ENCODE peak calls at places on chromosomes 5 and 9, in seven cellular contexts. One of them, this sample, is unnamed. For H3K4me1, the result is how much of the 10 kb centered on the place peaks cover.

GRCh38 chr5:172834570-172835245 is 657 bp downstream of the ERGIC1 start:
- DNase-seq in psoas muscle: no peak
- DNase-seq in aorta: peak
- DNase-seq in mesenchymal stem cell: peak
- DNase-seq in fibroblast of lung: no peak
- DNase-seq in effector memory CD4-positive, alpha-beta T cell: no peak
- DNase-seq in A549: no peak
- DNase-seq in this sample: no peak

GRCh38 chr5:170606939-170607338 is 103.1 kb downstream of the KCNIP1 start:
- DNase-seq in psoas muscle: no peak
- DNase-seq in mesenchymal stem cell: no peak
- DNase-seq in fibroblast of lung: no peak
- DNase-seq in aorta: no peak
- DNase-seq in A549: no peak
- DNase-seq in effector memory CD4-positive, alpha-beta T cell: no peak
- DNase-seq in this sample: no peak

GRCh38 chr9:76542360-76542759 is 83.4 kb downstream of the GCNT1 start:
- DNase-seq in psoas muscle: no peak
- DNase-seq in mesenchymal stem cell: no peak
- DNase-seq in effector memory CD4-positive, alpha-beta T cell: no peak
- DNase-seq in aorta: no peak
- DNase-seq in A549: no peak
- DNase-seq in fibroblast of lung: no peak
- DNase-seq in this sample: no peak

GRCh38 chr5:3886521-3887461 is 291.2 kb downstream of the IRX1 start:
- DNase-seq in mesenchymal stem cell: no peak
- DNase-seq in psoas muscle: no peak
- DNase-seq in fibroblast of lung: peak
- DNase-seq in effector memory CD4-positive, alpha-beta T cell: no peak
- DNase-seq in aorta: no peak
- DNase-seq in A549: no peak
- DNase-seq in this sample: no peak

GRCh38 chr9:89021154-89021803 is 30.0 kb downstream of the S1PR3 start:
- DNase-seq in mesenchymal stem cell: peak
- DNase-seq in effector memory CD4-positive, alpha-beta T cell: no peak
- DNase-seq in aorta: no peak
- DNase-seq in psoas muscle: peak
- DNase-seq in A549: peak
- DNase-seq in fibroblast of lung: peak
- DNase-seq in this sample: peak

GRCh38 chr5:142601432-142601831 is 84.5 kb downstream of the FGF1 start:
- DNase-seq in A549: no peak
- DNase-seq in fibroblast of lung: no peak
- DNase-seq in effector memory CD4-positive, alpha-beta T cell: no peak
- DNase-seq in aorta: no peak
- DNase-seq in psoas muscle: no peak
- DNase-seq in mesenchymal stem cell: no peak
- DNase-seq in this sample: no peak

GRCh38 chr5:174917976-174918554 is 193.7 kb downstream of the MSX2 start:
- DNase-seq in mesenchymal stem cell: no peak
- DNase-seq in effector memory CD4-positive, alpha-beta T cell: no peak
- DNase-seq in A549: no peak
- DNase-seq in fibroblast of lung: no peak
- DNase-seq in psoas muscle: no peak
- DNase-seq in aorta: no peak
- DNase-seq in this sample: no peak

GRCh38 chr9:73073337-73074175 is 78.1 kb upstream of the ANXA1 start:
- DNase-seq in mesenchymal stem cell: peak
- DNase-seq in fibroblast of lung: peak
- DNase-seq in A549: no peak
- DNase-seq in aorta: no peak
- DNase-seq in effector memory CD4-positive, alpha-beta T cell: no peak
- DNase-seq in psoas muscle: no peak
- DNase-seq in this sample: peak

GRCh38 chr5:138352071-138352721 is at the start of gene KDM3B:
- DNase-seq in psoas muscle: peak
- DNase-seq in A549: peak
- DNase-seq in fibroblast of lung: peak
- DNase-seq in effector memory CD4-positive, alpha-beta T cell: peak
- DNase-seq in mesenchymal stem cell: peak
- DNase-seq in aorta: peak
- DNase-seq in this sample: peak

GRCh38 chr5:162160401-162160800 is 92.8 kb downstream of the GABRG2 start:
- DNase-seq in effector memory CD4-positive, alpha-beta T cell: no peak
- DNase-seq in mesenchymal stem cell: no peak
- DNase-seq in aorta: no peak
- DNase-seq in fibroblast of lung: no peak
- DNase-seq in A549: no peak
- DNase-seq in psoas muscle: no peak
- DNase-seq in this sample: peak

GRCh38 chr9:7148243-7148765 is 390.5 kb downstream of the KDM4C start:
- DNase-seq in mesenchymal stem cell: no peak
- DNase-seq in fibroblast of lung: no peak
- DNase-seq in psoas muscle: no peak
- DNase-seq in effector memory CD4-positive, alpha-beta T cell: no peak
- DNase-seq in aorta: no peak
- DNase-seq in A549: no peak
- DNase-seq in this sample: no peak

GRCh38 chr5:14809369-14810144 is 62.0 kb downstream of the ANKH start:
- DNase-seq in effector memory CD4-positive, alpha-beta T cell: peak
- DNase-seq in mesenchymal stem cell: peak
- DNase-seq in psoas muscle: peak
- DNase-seq in fibroblast of lung: peak
- DNase-seq in A549: peak
- DNase-seq in aorta: peak
- DNase-seq in this sample: peak

GRCh38 chr5:154118832-154119442 is 71.6 kb upstream of the GALNT10 start:
- DNase-seq in fibroblast of lung: peak
- DNase-seq in effector memory CD4-positive, alpha-beta T cell: no peak
- DNase-seq in A549: no peak
- DNase-seq in aorta: no peak
- DNase-seq in mesenchymal stem cell: no peak
- DNase-seq in psoas muscle: no peak
- DNase-seq in this sample: peak

GRCh38 chr9:94511134-94511942 is 43.5 kb upstream of the PCAT7 start:
- DNase-seq in psoas muscle: no peak
- DNase-seq in aorta: no peak
- DNase-seq in A549: no peak
- DNase-seq in effector memory CD4-positive, alpha-beta T cell: no peak
- DNase-seq in fibroblast of lung: peak
- DNase-seq in mesenchymal stem cell: no peak
- DNase-seq in this sample: peak

GRCh38 chr9:28155067-28155466 is 581.8 kb upstream of the C9orf72 start:
- DNase-seq in psoas muscle: no peak
- DNase-seq in A549: no peak
- DNase-seq in mesenchymal stem cell: peak
- DNase-seq in effector memory CD4-positive, alpha-beta T cell: no peak
- DNase-seq in aorta: no peak
- DNase-seq in fibroblast of lung: no peak
- DNase-seq in this sample: no peak

GRCh38 chr5:96338624-96339023 is 94.4 kb downstream of the PCSK1 start:
- DNase-seq in mesenchymal stem cell: no peak
- DNase-seq in aorta: peak
- DNase-seq in fibroblast of lung: no peak
- DNase-seq in effector memory CD4-positive, alpha-beta T cell: no peak
- DNase-seq in psoas muscle: peak
- DNase-seq in A549: no peak
- DNase-seq in this sample: no peak

GRCh38 chr9:108272350-108272899 is 583.4 kb downstream of the ACTL7B start:
- DNase-seq in psoas muscle: peak
- DNase-seq in effector memory CD4-positive, alpha-beta T cell: no peak
- DNase-seq in mesenchymal stem cell: peak
- DNase-seq in A549: peak
- DNase-seq in aorta: peak
- DNase-seq in fibroblast of lung: peak
- DNase-seq in this sample: peak

GRCh38 chr5:130323804-130324454 is 419.7 kb downstream of the CHSY3 start:
- DNase-seq in aorta: no peak
- DNase-seq in mesenchymal stem cell: peak
- DNase-seq in psoas muscle: no peak
- DNase-seq in fibroblast of lung: peak
- DNase-seq in A549: no peak
- DNase-seq in effector memory CD4-positive, alpha-beta T cell: no peak
- DNase-seq in this sample: peak

GRCh38 chr5:162289489-162289888 is 221.9 kb downstream of the GABRG2 start:
- DNase-seq in effector memory CD4-positive, alpha-beta T cell: no peak
- DNase-seq in aorta: no peak
- DNase-seq in fibroblast of lung: no peak
- DNase-seq in A549: no peak
- DNase-seq in psoas muscle: no peak
- DNase-seq in mesenchymal stem cell: no peak
- DNase-seq in this sample: no peak

GRCh38 chr5:132471944-132472343 is 18.6 kb downstream of the IRF1 start:
- DNase-seq in aorta: no peak
- DNase-seq in effector memory CD4-positive, alpha-beta T cell: no peak
- DNase-seq in fibroblast of lung: peak
- DNase-seq in psoas muscle: no peak
- DNase-seq in A549: no peak
- DNase-seq in mesenchymal stem cell: peak
- DNase-seq in this sample: no peak

GRCh38 chr5:98455660-98456059 is 317.8 kb upstream of the RGMB start:
- DNase-seq in effector memory CD4-positive, alpha-beta T cell: no peak
- DNase-seq in fibroblast of lung: peak
- DNase-seq in psoas muscle: no peak
- DNase-seq in aorta: no peak
- DNase-seq in A549: no peak
- DNase-seq in mesenchymal stem cell: peak
- DNase-seq in this sample: peak

GRCh38 chr5:64836190-64836750 is 67.5 kb downstream of the CWC27 start:
- DNase-seq in psoas muscle: no peak
- DNase-seq in A549: no peak
- DNase-seq in fibroblast of lung: peak
- DNase-seq in effector memory CD4-positive, alpha-beta T cell: no peak
- DNase-seq in aorta: no peak
- DNase-seq in mesenchymal stem cell: no peak
- DNase-seq in this sample: no peak

GRCh38 chr9:70046274-70047070 is 2.8 kb downstream of the MAMDC2 start:
- DNase-seq in A549: no peak
- DNase-seq in mesenchymal stem cell: no peak
- DNase-seq in effector memory CD4-positive, alpha-beta T cell: no peak
- DNase-seq in fibroblast of lung: no peak
- DNase-seq in aorta: no peak
- DNase-seq in psoas muscle: no peak
- DNase-seq in this sample: no peak

GRCh38 chr5:13034048-13034447 is 910.4 kb downstream of the DNAH5 start:
- DNase-seq in mesenchymal stem cell: no peak
- DNase-seq in aorta: no peak
- DNase-seq in effector memory CD4-positive, alpha-beta T cell: no peak
- DNase-seq in A549: no peak
- DNase-seq in fibroblast of lung: peak
- DNase-seq in psoas muscle: no peak
- DNase-seq in this sample: peak

GRCh38 chr5:135213466-135214239 is 179.6 kb upstream of the PITX1 start:
- DNase-seq in aorta: no peak
- DNase-seq in fibroblast of lung: no peak
- DNase-seq in mesenchymal stem cell: no peak
- DNase-seq in psoas muscle: no peak
- DNase-seq in effector memory CD4-positive, alpha-beta T cell: no peak
- DNase-seq in A549: no peak
- DNase-seq in this sample: no peak

GRCh38 chr5:169248520-169248919 is 52.4 kb downstream of the SLIT3 start:
- DNase-seq in aorta: no peak
- DNase-seq in psoas muscle: no peak
- DNase-seq in effector memory CD4-positive, alpha-beta T cell: no peak
- DNase-seq in mesenchymal stem cell: no peak
- DNase-seq in fibroblast of lung: no peak
- DNase-seq in A549: no peak
- DNase-seq in this sample: no peak

GRCh38 chr5:66339896-66340295 is 195.8 kb downstream of the SREK1 start:
- DNase-seq in effector memory CD4-positive, alpha-beta T cell: no peak
- DNase-seq in psoas muscle: no peak
- DNase-seq in fibroblast of lung: no peak
- DNase-seq in aorta: no peak
- DNase-seq in mesenchymal stem cell: no peak
- DNase-seq in A549: no peak
- DNase-seq in this sample: no peak

GRCh38 chr5:19777363-19777762 is 210.6 kb downstream of the CDH18 start:
- DNase-seq in aorta: no peak
- DNase-seq in fibroblast of lung: no peak
- DNase-seq in psoas muscle: no peak
- DNase-seq in A549: no peak
- DNase-seq in effector memory CD4-positive, alpha-beta T cell: no peak
- DNase-seq in mesenchymal stem cell: no peak
- DNase-seq in this sample: no peak
- H3K4me1 ChIP-seq in aorta: under half
- H3K4me1 ChIP-seq in fibroblast of lung: under half
- H3K4me1 ChIP-seq in psoas muscle: under half
- H3K4me1 ChIP-seq in A549: under half
- H3K4me1 ChIP-seq in effector memory CD4-positive, alpha-beta T cell: under half
- H3K4me1 ChIP-seq in mesenchymal stem cell: under half
- H3K4me1 ChIP-seq in this sample: under half

DNA sequence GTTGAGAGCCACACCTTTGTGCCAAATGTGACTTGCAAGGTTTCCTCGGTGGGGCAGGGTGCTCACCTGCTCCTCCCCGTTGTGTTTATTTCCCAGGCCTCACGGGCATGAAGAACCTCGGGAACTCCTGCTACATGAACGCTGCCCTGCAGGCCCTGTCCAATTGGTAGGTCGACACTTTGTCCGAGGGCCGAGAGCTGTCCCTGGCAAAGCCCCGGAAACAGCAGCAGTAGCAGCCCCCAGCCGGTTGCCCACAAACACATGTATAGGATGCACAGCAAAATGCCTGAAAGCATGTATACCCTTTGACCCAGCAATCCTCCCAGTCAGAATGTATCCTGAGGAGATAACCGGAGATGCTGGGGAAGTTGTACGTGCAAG is 26.2 kb downstream of the USP20 start:
- DNase-seq in effector memory CD4-positive, alpha-beta T cell: no peak
- DNase-seq in mesenchymal stem cell: no peak
- DNase-seq in A549: no peak
- DNase-seq in fibroblast of lung: no peak
- DNase-seq in psoas muscle: no peak
- DNase-seq in aorta: no peak
- DNase-seq in this sample: no peak
- H3K4me1 ChIP-seq in effector memory CD4-positive, alpha-beta T cell: under half
- H3K4me1 ChIP-seq in mesenchymal stem cell: under half
- H3K4me1 ChIP-seq in A549: under half
- H3K4me1 ChIP-seq in fibroblast of lung: under half
- H3K4me1 ChIP-seq in psoas muscle: under half
- H3K4me1 ChIP-seq in aorta: under half
- H3K4me1 ChIP-seq in this sample: under half

GRCh38 chr5:126450388-126450787 is 27.2 kb downstream of the GRAMD2B start:
- DNase-seq in A549: no peak
- DNase-seq in psoas muscle: no peak
- DNase-seq in aorta: no peak
- DNase-seq in mesenchymal stem cell: no peak
- DNase-seq in effector memory CD4-positive, alpha-beta T cell: no peak
- DNase-seq in fibroblast of lung: peak
- DNase-seq in this sample: no peak
- H3K4me1 ChIP-seq in A549: under half
- H3K4me1 ChIP-seq in psoas muscle: under half
- H3K4me1 ChIP-seq in aorta: under half
- H3K4me1 ChIP-seq in mesenchymal stem cell: under half
- H3K4me1 ChIP-seq in effector memory CD4-positive, alpha-beta T cell: under half
- H3K4me1 ChIP-seq in fibroblast of lung: under half
- H3K4me1 ChIP-seq in this sample: under half

DNA sequence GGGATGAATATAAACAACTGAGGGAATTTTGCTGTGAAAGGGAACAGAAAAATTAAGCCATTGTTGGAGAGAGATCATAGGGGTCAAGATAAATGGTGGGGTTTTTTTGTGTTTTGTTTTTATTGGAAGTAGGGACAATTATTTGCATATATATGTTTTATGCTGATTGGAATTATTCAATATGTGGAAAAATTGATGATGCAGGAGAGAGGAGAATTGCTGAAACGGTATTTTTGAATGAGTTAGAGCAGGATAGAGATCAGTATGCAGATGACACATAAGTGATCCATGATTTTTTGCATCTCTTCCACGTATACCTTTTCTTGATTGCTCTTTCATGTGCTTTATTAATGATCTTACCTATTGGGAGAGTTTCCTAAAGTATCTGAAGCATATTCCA is 67.5 kb downstream of the NIPBL start:
- DNase-seq in effector memory CD4-positive, alpha-beta T cell: no peak
- DNase-seq in fibroblast of lung: no peak
- DNase-seq in aorta: no peak
- DNase-seq in A549: no peak
- DNase-seq in psoas muscle: no peak
- DNase-seq in mesenchymal stem cell: no peak
- DNase-seq in this sample: no peak
- H3K4me1 ChIP-seq in effector memory CD4-positive, alpha-beta T cell: under half
- H3K4me1 ChIP-seq in fibroblast of lung: under half
- H3K4me1 ChIP-seq in aorta: under half
- H3K4me1 ChIP-seq in A549: under half
- H3K4me1 ChIP-seq in psoas muscle: half or more
- H3K4me1 ChIP-seq in mesenchymal stem cell: under half
- H3K4me1 ChIP-seq in this sample: under half

This sample was measured in PC-3.